ENCODE peak calls at places on chromosomes 5 and 9, in nine cellular contexts. N is PC-9; D is A549; H is fibroblast of mammary gland; V is aorta; U is brain microvascular endothelial cell; S is uterus; A is CD8-positive, alpha-beta memory T cell; R is choroid plexus epithelial cell. E is an unnamed sample.

GRCh38 chr5:8184455-8185063 is 315.6 kb downstream of the MTRR start:
- DNase-seq in N (no peak), D (peak), H (peak), V (peak), U (peak), S (no peak), A (peak), R (peak), E (peak)

GRCh38 chr9:82894961-82895902 is 167.7 kb downstream of the RASEF start:
- DNase-seq in N (no peak), D (no peak), H (no peak), V (no peak), U (no peak), S (no peak), A (no peak), R (no peak), E (no peak)

GRCh38 chr5:84494453-84494852 is 109.8 kb upstream of the EDIL3 start:
- DNase-seq in N (no peak), D (no peak), H (peak), V (no peak), U (peak), S (no peak), A (no peak), R (peak), E (no peak)

GRCh38 chr5:58135571-58136335 is 324.1 kb downstream of the PLK2 start:
- DNase-seq in N (no peak), D (no peak), H (peak), V (no peak), U (peak), S (no peak), A (no peak), R (peak), E (no peak)

GRCh38 chr5:172618574-172619365 is 22.3 kb upstream of the NEURL1B start:
- DNase-seq in N (no peak), D (no peak), H (no peak), V (peak), U (no peak), S (peak), A (no peak), R (no peak), E (no peak)

GRCh38 chr5:96615223-96615622 is 47.0 kb upstream of the CAST start:
- DNase-seq in N (no peak), D (no peak), H (no peak), V (no peak), U (no peak), S (no peak), A (no peak), R (peak), E (no peak)

GRCh38 chr9:131943397-131943796 is 136.3 kb downstream of the MED27 start:
- DNase-seq in N (no peak), D (no peak), H (no peak), V (no peak), U (no peak), S (no peak), A (no peak), R (no peak), E (no peak)

GRCh38 chr5:105414067-105414466 is 1851.5 kb upstream of the NUDT12 start:
- DNase-seq in N (no peak), D (no peak), H (no peak), V (no peak), U (no peak), S (no peak), A (no peak), R (no peak), E (no peak)

GRCh38 chr9:113525208-113525607 is 61.7 kb downstream of the RGS3 start:
- DNase-seq in N (no peak), D (no peak), H (no peak), V (no peak), U (no peak), S (no peak), A (no peak), R (no peak), E (no peak)

GRCh38 chr9:22416692-22417060 is 29.9 kb upstream of the DMRTA1 start:
- DNase-seq in N (no peak), D (no peak), H (peak), V (no peak), U (peak), S (no peak), A (no peak), R (peak), E (no peak)

GRCh38 chr9:93968451-93969327 is 13.5 kb upstream of the BARX1 start:
- DNase-seq in N (no peak), D (no peak), H (no peak), V (no peak), U (peak), S (no peak), A (no peak), R (peak), E (no peak)

GRCh38 chr5:35618297-35618636 is 604 bp downstream of the SPEF2 start:
- DNase-seq in N (no peak), D (no peak), H (no peak), V (no peak), U (no peak), S (no peak), A (no peak), R (peak), E (no peak)

GRCh38 chr5:168188182-168188581 is 103.3 kb upstream of the WWC1 start:
- DNase-seq in N (no peak), D (no peak), H (no peak), V (no peak), U (no peak), S (no peak), A (no peak), R (no peak), E (no peak)
- H3K4me3 ChIP-seq in N (no peak), D (no peak), H (no peak), V (no peak), U (no peak), S (no peak), A (no peak), R (no peak), E (no peak)

GRCh38 chr9:136245194-136246150 is at the start of gene QSOX2:
- DNase-seq in N (no peak), D (peak), H (peak), V (peak), U (peak), S (peak), A (peak), R (peak), E (peak)

GRCh38 chr9:136242908-136243525 is 2.6 kb downstream of the QSOX2 start:
- DNase-seq in N (no peak), D (peak), H (no peak), V (no peak), U (no peak), S (no peak), A (no peak), R (peak), E (no peak)

GRCh38 chr9:136243631-136244030 is 2.0 kb downstream of the QSOX2 start:
- DNase-seq in N (no peak), D (no peak), H (no peak), V (no peak), U (no peak), S (no peak), A (no peak), R (no peak), E (no peak)

GRCh38 chr9:136244776-136245193 is 827 bp downstream of the QSOX2 start:
- DNase-seq in N (no peak), D (no peak), H (no peak), V (no peak), U (no peak), S (no peak), A (no peak), R (no peak), E (no peak)

GRCh38 chr9:136244116-136244775 is 1.4 kb downstream of the QSOX2 start:
- DNase-seq in N (no peak), D (no peak), H (no peak), V (no peak), U (no peak), S (no peak), A (no peak), R (peak), E (peak)
- H3K4me3 ChIP-seq in N (peak), D (peak), H (peak), V (no peak), U (peak), S (no peak), A (peak), R (peak), E (peak)

GRCh38 chr5:44387391-44387790 is 1.8 kb downstream of the FGF10 start:
- DNase-seq in N (no peak), D (no peak), H (peak), V (no peak), U (no peak), S (no peak), A (no peak), R (no peak), E (no peak)
- H3K4me3 ChIP-seq in N (no peak), D (no peak), H (no peak), V (peak), U (no peak), S (peak), A (no peak), R (no peak), E (no peak)

GRCh38 chr5:170503970-170504525 is at the start of gene KCNIP1:
- DNase-seq in N (no peak), D (no peak), H (no peak), V (peak), U (no peak), S (no peak), A (no peak), R (peak), E (no peak)
- H3K4me3 ChIP-seq in N (no peak), D (peak), H (no peak), V (peak), U (peak), S (no peak), A (no peak), R (peak), E (no peak)

GRCh38 chr5:32206799-32207634 is 32.9 kb upstream of the GOLPH3 start:
- DNase-seq in N (no peak), D (no peak), H (no peak), V (no peak), U (no peak), S (no peak), A (no peak), R (no peak), E (no peak)
- H3K4me3 ChIP-seq in N (no peak), D (no peak), H (no peak), V (no peak), U (no peak), S (no peak), A (no peak), R (no peak), E (no peak)

DNA sequence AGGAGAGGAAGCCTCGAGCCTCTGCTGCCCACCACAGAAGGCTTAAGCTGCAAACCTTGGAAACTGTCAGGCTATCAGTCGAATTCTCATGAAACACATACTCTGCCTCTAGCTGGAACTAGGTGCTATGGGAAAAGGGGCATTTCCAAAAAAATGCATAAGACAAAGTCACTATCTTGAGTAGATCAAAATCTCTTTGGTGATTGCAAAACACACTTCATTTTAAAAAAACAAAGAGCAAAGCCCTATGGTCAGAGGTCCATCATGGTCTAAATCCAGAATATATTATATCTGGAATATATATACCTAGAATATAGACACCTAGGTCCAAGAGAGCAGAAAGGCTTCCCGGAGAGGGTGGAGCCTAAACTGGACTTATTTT is 59.8 kb downstream of the ENC1 start:
- DNase-seq in N (no peak), D (no peak), H (no peak), V (no peak), U (no peak), S (no peak), A (no peak), R (no peak), E (no peak)
- H3K4me3 ChIP-seq in N (no peak), D (no peak), H (no peak), V (no peak), U (no peak), S (no peak), A (no peak), R (no peak), E (no peak)

DNA sequence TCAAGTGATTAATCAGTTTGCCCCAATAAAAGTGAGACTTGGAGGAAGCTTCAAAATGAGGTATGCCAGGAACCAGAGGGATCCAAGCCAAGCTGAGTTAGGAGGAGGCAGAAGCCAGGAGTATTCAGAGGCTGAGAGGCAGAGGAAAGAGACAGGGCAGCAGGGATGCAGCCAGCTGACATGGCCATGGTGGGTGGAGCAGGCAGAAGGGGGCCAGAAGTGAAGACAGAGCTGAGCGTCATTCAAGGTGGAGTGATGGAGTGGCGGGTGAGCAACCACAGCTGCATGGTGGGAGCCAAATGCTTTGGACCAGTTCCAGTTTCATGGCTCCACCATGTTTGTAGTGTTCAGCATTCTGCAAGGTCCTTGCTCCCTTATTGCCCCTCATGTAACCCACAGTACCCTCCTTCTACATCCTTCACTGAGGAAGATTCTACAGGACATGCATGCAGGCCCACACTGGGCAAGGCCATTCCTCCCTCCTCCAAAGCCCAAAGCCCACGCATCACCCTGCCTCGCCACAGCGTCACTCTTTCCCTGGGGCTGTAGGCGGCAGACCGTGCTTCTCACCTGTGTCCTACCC is 100.6 kb downstream of the FSTL4 start:
- DNase-seq in N (no peak), D (no peak), H (no peak), V (no peak), U (no peak), S (no peak), A (no peak), R (no peak), E (no peak)
- H3K4me3 ChIP-seq in N (no peak), D (no peak), H (no peak), V (no peak), U (no peak), S (no peak), A (no peak), R (no peak), E (no peak)

DNA sequence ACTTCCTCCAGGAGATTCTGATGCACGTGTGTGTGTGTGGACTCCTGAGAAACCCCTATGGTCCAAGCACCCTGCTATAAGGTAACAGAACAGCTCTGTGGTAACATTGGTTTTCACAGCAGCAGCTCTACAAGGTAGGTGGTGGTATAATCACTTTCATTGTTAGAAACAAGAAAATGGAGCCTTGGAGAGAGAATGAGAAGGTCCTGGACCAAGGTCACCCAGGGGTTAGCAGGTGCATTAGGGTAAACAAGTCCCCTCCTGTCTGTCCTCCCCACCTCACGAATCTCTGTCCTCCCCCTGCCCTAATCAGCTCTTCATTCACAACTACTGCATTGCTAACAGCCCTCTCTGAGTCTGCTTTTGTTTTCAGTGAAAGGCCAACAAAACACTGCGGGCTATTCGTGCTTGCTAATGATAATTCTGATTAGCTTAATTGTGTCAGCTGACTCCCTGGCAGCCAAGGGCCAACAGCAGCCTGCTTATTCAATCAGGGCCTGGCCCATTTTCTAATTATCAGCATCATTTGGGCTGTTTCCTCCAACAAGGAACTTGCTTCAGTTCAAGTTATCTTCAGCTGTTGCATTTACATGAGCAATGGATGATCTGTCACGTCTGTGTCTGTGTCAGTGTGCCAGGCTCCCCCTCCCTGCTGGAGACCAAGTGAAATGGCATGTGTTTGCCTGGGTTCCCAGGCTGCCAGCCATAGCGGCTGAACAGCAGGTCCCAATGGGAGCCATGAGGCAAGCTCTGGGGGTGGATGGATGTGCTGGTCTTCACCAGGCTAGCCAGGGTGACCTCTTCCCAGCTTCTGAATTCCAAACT is 56.7 kb upstream of the EQTN start:
- DNase-seq in N (no peak), D (no peak), H (no peak), V (no peak), U (peak), S (no peak), A (no peak), R (no peak), E (peak)
- H3K4me3 ChIP-seq in N (no peak), D (no peak), H (no peak), V (no peak), U (no peak), S (no peak), A (no peak), R (no peak), E (no peak)

GRCh38 chr9:8877753-8878494 is 1078.3 kb upstream of the DMAC1 start:
- DNase-seq in N (no peak), D (no peak), H (no peak), V (no peak), U (no peak), S (no peak), A (no peak), R (no peak), E (no peak)

GRCh38 chr9:8879284-8879683 is 1079.7 kb upstream of the DMAC1 start:
- DNase-seq in N (no peak), D (no peak), H (no peak), V (no peak), U (no peak), S (no peak), A (no peak), R (no peak), E (no peak)

GRCh38 chr9:8883313-8883712 is 1083.7 kb upstream of the DMAC1 start:
- DNase-seq in N (no peak), D (no peak), H (no peak), V (no peak), U (no peak), S (no peak), A (no peak), R (no peak), E (no peak)

GRCh38 chr9:8876303-8876702 is 1076.7 kb upstream of the DMAC1 start:
- DNase-seq in N (no peak), D (no peak), H (no peak), V (no peak), U (no peak), S (no peak), A (no peak), R (no peak), E (no peak)

DNA sequence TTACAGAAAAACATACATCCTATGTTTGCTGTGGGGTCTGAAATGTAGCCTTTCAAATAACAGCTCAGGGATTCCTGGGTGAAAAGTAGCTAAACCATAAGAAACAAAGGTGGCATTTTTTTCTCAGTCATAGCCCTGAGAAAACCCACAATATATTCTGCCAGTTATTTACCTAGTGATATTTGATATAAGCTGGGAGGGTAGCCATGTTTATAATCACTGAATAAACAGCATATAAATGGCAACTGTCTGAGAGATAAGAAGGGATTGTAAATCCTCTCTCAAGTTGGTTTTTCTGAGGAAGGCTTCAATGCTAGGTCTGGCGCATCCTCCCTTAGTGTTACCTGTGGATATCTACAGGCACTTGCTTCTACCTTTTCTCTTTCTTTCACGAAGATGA is 1080.5 kb upstream of the DMAC1 start:
- DNase-seq in N (no peak), D (no peak), H (no peak), V (no peak), U (no peak), S (no peak), A (no peak), R (no peak), E (no peak)
- H3K4me3 ChIP-seq in N (no peak), D (no peak), H (no peak), V (no peak), U (no peak), S (no peak), A (no peak), R (no peak), E (no peak)

E was measured in Jurkat, Clone E6-1.